ENCODE peak calls at places on chromosome 5, in ten cellular contexts. S is GM20000; U is CD8-positive, alpha-beta T cell; X is cardiac muscle cell; I is heart right ventricle; V is WTC11; Y is endodermal cell; P is AG09319; K is tibial nerve; A is AG04450. L is an unnamed sample.

GRCh38 chr5:131384616-131385214 is 120.9 kb downstream of the CDC42SE2 start:
- DNase-seq in V (no peak), K (no peak), Y (no peak), A (no peak), I (no peak), S (no peak), X (no peak), P (no peak), U (no peak), L (no peak)

GRCh38 chr5:26582350-26583040 is 455.9 kb downstream of the CDH9 start:
- DNase-seq in P (no peak), U (no peak), A (no peak), K (no peak), Y (no peak), X (no peak), S (no peak), I (no peak), V (no peak), L (no peak)

GRCh38 chr5:82205005-82205404 is 73.1 kb downstream of the RPS23 start:
- DNase-seq in V (no peak), K (no peak), S (no peak), A (no peak), X (no peak), Y (no peak), U (no peak), I (no peak), P (no peak), L (no peak)

GRCh38 chr5:1343931-1344901 is 683 bp downstream of the CLPTM1L start:
- DNase-seq in S (peak; percentile 47), K (no peak), I (no peak), P (no peak), X (peak; percentile 17), A (no peak), U (no peak), V (peak; percentile 31), Y (no peak), L (no peak)

GRCh38 chr5:67426961-67427630 is 230.5 kb upstream of the CD180 start:
- DNase-seq in S (no peak), K (no peak), A (no peak), U (no peak), I (no peak), Y (no peak), P (no peak), X (peak; percentile 7), V (no peak), L (no peak)

GRCh38 chr5:54146906-54147305 is 163.5 kb downstream of the ARL15 start:
- DNase-seq in P (no peak), K (no peak), V (no peak), A (no peak), U (no peak), I (peak; percentile 6), X (no peak), S (no peak), Y (no peak), L (no peak)

GRCh38 chr5:142014911-142015584 is 2.2 kb upstream of the GNPDA1 start:
- DNase-seq in K (no peak), Y (peak; percentile 56), S (peak; percentile 75), U (no peak), A (no peak), I (peak; percentile 30), V (no peak), P (no peak), X (peak; percentile 64), L (no peak)

GRCh38 chr5:78718827-78719226 is 70.3 kb upstream of the LHFPL2 start:
- DNase-seq in A (no peak), I (no peak), Y (peak; percentile 45), V (no peak), U (no peak), S (no peak), P (no peak), X (no peak), K (no peak), L (no peak)

GRCh38 chr5:173430394-173430793 is 102.2 kb upstream of the STC2 start:
- DNase-seq in V (no peak), A (no peak), Y (no peak), X (no peak), I (no peak), S (no peak), P (no peak), U (no peak), K (no peak), L (no peak)

GRCh38 chr5:14744296-14745187 is 80.0 kb downstream of the OTULIN start:
- DNase-seq in U (no peak), V (no peak), S (no peak), K (no peak), X (no peak), A (no peak), Y (no peak), P (no peak), I (peak; percentile 25), L (no peak)

GRCh38 chr5:17305964-17306725 is 88.7 kb downstream of the BASP1 start:
- DNase-seq in S (no peak), P (no peak), Y (peak; percentile 64), I (peak; percentile 5), V (no peak), U (no peak), A (no peak), X (peak; percentile 82), K (no peak), L (no peak)

GRCh38 chr5:36066001-36066539 is 612 bp downstream of the UGT3A2 start:
- DNase-seq in V (no peak), Y (no peak), X (no peak), U (no peak), I (no peak), P (no peak), S (no peak), A (no peak), K (no peak), L (no peak)

GRCh38 chr5:36058776-36059175 is 7.9 kb downstream of the UGT3A2 start:
- DNase-seq in V (no peak), A (no peak), P (no peak), I (no peak), Y (no peak), X (no peak), K (no peak), U (no peak), S (no peak), L (no peak)

GRCh38 chr5:36055984-36056383 is 10.7 kb downstream of the UGT3A2 start:
- DNase-seq in K (no peak), U (no peak), I (no peak), S (no peak), V (no peak), X (no peak), Y (no peak), A (no peak), P (no peak), L (no peak)

GRCh38 chr5:36059571-36060515 is 6.8 kb downstream of the UGT3A2 start:
- DNase-seq in K (no peak), V (no peak), I (no peak), S (no peak), P (peak; percentile 20), A (no peak), U (no peak), Y (no peak), X (no peak), L (no peak)

DNA sequence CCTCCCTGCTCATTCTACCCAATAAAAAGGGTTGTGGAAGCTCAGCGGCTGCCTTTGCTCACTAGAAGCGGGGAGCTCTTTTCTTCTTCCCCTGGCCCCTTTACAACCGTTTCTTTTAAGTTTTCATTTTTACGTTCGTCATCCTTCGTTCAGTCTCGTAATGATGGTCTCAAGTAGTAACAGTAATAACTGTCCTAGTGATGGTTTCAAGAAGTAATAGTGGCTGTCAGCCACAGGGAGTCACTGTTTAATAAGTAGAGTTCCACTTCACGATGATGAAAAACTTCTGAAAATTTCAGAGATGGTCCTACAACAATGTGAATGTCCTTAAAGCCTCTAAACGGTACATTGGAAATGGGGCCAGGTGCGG is 6.2 kb downstream of the UGT3A2 start:
- DNase-seq in K (no peak), S (no peak), I (no peak), A (no peak), Y (no peak), P (no peak), V (no peak), X (no peak), U (no peak), L (no peak)
- TF ChIP-seq CTCF in K (no peak), S (no peak), I (no peak), A (no peak), Y (peak; percentile 56), P (peak; percentile 40), V (no peak), X (no peak), U (no peak), L (no peak)

GRCh38 chr5:139091439-139092156 is 106.6 kb downstream of the SIL1 start:
- DNase-seq in Y (no peak), U (no peak), X (peak; percentile 56), I (peak; percentile 42), K (no peak), P (no peak), S (no peak), A (no peak), V (no peak), L (no peak)
- TF ChIP-seq CTCF in Y (peak; percentile 35), U (no peak), X (peak; percentile 23), I (no peak), K (peak; percentile 27), P (no peak), S (no peak), A (peak; percentile 21), V (peak; percentile 13), L (no peak)

DNA sequence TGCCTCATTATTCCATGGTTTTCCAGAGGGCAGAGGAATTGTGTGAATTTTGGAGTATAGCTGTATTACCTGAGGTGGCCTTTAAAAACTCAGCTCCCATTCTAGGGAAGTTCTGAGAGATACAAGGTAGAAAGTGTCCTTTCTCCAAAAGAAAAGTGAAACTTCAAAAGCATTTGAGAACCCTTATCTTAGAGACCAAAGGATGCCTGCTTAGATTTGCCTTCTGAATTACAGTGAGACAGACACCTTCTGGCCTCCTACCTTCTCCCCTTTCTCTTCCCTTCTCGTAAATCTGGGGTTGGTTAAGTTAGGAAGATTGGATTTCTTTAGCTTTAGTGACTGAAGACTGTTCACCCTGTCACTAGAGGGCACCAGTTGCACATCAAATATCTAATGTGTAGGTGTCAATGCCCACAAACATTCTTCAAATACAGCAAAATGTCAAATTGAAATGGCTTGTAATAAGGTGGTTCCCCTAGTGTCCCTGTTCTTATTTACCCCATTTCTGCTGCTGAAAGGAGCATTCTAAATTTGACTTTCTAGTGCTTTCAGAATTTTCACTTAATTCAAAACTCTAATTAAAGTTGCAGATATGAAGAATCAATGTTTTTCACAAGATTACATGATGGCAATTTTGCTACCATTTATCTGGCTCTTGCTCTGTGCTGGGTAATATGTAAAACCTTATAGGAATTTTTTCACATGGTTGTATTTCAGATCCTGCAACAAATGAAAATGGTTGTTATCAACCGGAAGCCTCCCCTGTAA is 46.7 kb downstream of the PRRC1 start:
- DNase-seq in V (peak; percentile 35), A (peak; percentile 18), X (peak; percentile 79), K (no peak), P (peak; percentile 7), Y (peak; percentile 71), U (peak; percentile 22), I (peak; percentile 47), S (peak; percentile 64), L (no peak)
- TF ChIP-seq CTCF in V (peak; percentile 54), A (peak; percentile 59), X (peak; percentile 69), K (peak; percentile 58), P (peak; percentile 74), Y (peak; percentile 87), U (peak; percentile 71), I (peak; percentile 31), S (peak; percentile 59), L (peak; percentile 38)

DNA sequence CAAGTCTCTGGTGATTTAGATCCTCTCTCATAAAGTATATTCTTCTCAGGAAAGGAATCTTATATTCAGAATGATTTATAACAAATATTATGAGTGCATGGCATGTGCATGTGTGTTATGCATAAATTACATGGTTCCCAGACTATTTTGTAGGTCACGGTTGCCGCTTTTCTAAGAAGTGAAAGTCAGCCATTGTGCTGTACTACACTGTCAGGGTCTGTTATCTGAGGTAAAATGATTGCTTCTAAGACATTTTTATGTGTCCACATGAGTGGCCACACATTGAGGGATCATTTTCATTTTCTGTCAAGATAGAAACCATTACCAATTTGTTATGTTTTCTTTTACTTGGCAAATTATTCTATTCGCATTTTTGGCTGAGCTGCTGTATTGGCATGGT is 210.8 kb downstream of the CWC27 start:
- DNase-seq in S (peak; percentile 9), U (no peak), V (no peak), I (no peak), A (no peak), K (no peak), P (no peak), Y (no peak), X (no peak), L (no peak)
- TF ChIP-seq CTCF in S (no peak), U (no peak), V (no peak), I (no peak), A (no peak), K (no peak), P (no peak), Y (no peak), X (no peak), L (no peak)